ENCODE peak calls at places on chromosomes 4 and X, in eight cellular contexts. One of them, this sample, is unnamed.

GRCh38 chrX:15761564-15762191 is 23.6 kb downstream of the CA5B start:
- DNase-seq in suprapubic skin: no peak
- DNase-seq in A549: peak; percentile 42
- DNase-seq in transverse colon: no peak
- DNase-seq in H1: no peak
- DNase-seq in sigmoid colon: no peak
- DNase-seq in upper lobe of left lung: no peak
- DNase-seq in ovary: no peak
- DNase-seq in this sample: peak; percentile 11

GRCh38 chrX:24148535-24149345 is 789 bp upstream of the ZFX start:
- DNase-seq in sigmoid colon: peak; percentile 70
- DNase-seq in A549: no peak
- DNase-seq in suprapubic skin: no peak
- DNase-seq in H1: no peak
- DNase-seq in upper lobe of left lung: peak; percentile 33
- DNase-seq in transverse colon: no peak
- DNase-seq in ovary: no peak
- DNase-seq in this sample: no peak

GRCh38 chrX:155070038-155070437 is 898 bp downstream of the CMC4 start:
- DNase-seq in transverse colon: no peak
- DNase-seq in upper lobe of left lung: no peak
- DNase-seq in A549: no peak
- DNase-seq in H1: no peak
- DNase-seq in ovary: no peak
- DNase-seq in suprapubic skin: no peak
- DNase-seq in sigmoid colon: no peak
- DNase-seq in this sample: no peak

GRCh38 chr4:5079581-5079980 is 28.3 kb downstream of the STK32B start:
- DNase-seq in transverse colon: no peak
- DNase-seq in ovary: no peak
- DNase-seq in H1: no peak
- DNase-seq in sigmoid colon: no peak
- DNase-seq in suprapubic skin: no peak
- DNase-seq in A549: no peak
- DNase-seq in upper lobe of left lung: no peak
- DNase-seq in this sample: no peak

GRCh38 chr4:25913056-25913850 is 767 bp upstream of the SMIM20 start:
- DNase-seq in sigmoid colon: peak; percentile 76
- DNase-seq in transverse colon: peak; percentile 67
- DNase-seq in suprapubic skin: no peak
- DNase-seq in H1: no peak
- DNase-seq in ovary: peak; percentile 65
- DNase-seq in A549: no peak
- DNase-seq in upper lobe of left lung: peak; percentile 30
- DNase-seq in this sample: no peak

GRCh38 chr4:165198329-165198728 is 9.0 kb upstream of the KLHL2 start:
- DNase-seq in suprapubic skin: no peak
- DNase-seq in upper lobe of left lung: no peak
- DNase-seq in H1: no peak
- DNase-seq in A549: no peak
- DNase-seq in ovary: no peak
- DNase-seq in transverse colon: no peak
- DNase-seq in sigmoid colon: no peak
- DNase-seq in this sample: no peak

GRCh38 chrX:40148439-40149285 is 50.9 kb upstream of the BCOR start:
- DNase-seq in transverse colon: peak; percentile 54
- DNase-seq in A549: no peak
- DNase-seq in upper lobe of left lung: no peak
- DNase-seq in suprapubic skin: no peak
- DNase-seq in sigmoid colon: no peak
- DNase-seq in H1: peak; percentile 45
- DNase-seq in ovary: no peak
- DNase-seq in this sample: no peak

GRCh38 chrX:147741776-147742175 is 169.9 kb upstream of the FMR1 start:
- DNase-seq in ovary: no peak
- DNase-seq in A549: no peak
- DNase-seq in upper lobe of left lung: no peak
- DNase-seq in sigmoid colon: no peak
- DNase-seq in H1: no peak
- DNase-seq in transverse colon: no peak
- DNase-seq in suprapubic skin: no peak
- DNase-seq in this sample: no peak

GRCh38 chr4:71648923-71649322 is 135.0 kb downstream of the GC start:
- DNase-seq in suprapubic skin: no peak
- DNase-seq in upper lobe of left lung: no peak
- DNase-seq in H1: no peak
- DNase-seq in ovary: no peak
- DNase-seq in sigmoid colon: no peak
- DNase-seq in A549: no peak
- DNase-seq in transverse colon: no peak
- DNase-seq in this sample: no peak

DNA sequence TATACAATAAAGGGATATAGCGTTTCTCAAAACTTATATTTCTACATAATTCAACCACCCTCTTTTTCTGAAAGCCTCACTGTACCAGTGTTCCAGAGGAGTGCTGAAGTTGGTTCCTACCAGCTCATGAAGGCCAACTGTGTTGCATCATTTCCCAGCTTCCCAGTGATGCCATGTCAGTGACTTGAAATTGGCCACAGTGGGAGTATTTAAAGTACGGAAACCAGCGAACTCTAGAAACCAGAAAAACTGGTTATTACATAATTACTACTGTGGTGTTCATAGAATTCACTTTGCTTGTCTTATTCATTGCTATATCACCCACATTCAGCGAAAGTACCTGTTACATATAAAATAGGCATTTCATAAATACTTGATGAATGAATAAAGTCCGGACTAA is 135.4 kb downstream of the GC start:
- DNase-seq in H1: no peak
- DNase-seq in sigmoid colon: no peak
- DNase-seq in transverse colon: no peak
- DNase-seq in suprapubic skin: no peak
- DNase-seq in A549: no peak
- DNase-seq in upper lobe of left lung: peak; percentile 36
- DNase-seq in ovary: no peak
- DNase-seq in this sample: no peak
- H3K27ac ChIP-seq in H1: no peak overlapping the region
- H3K27ac ChIP-seq in sigmoid colon: no peak overlapping the region
- H3K27ac ChIP-seq in transverse colon: no peak overlapping the region
- H3K27ac ChIP-seq in suprapubic skin: no peak overlapping the region
- H3K27ac ChIP-seq in A549: no peak overlapping the region
- H3K27ac ChIP-seq in upper lobe of left lung: no peak overlapping the region
- H3K27ac ChIP-seq in ovary: no peak overlapping the region
- H3K27ac ChIP-seq in this sample: no peak overlapping the region

GRCh38 chrX:4379071-4379470 is 665.6 kb upstream of the PRKX start:
- DNase-seq in A549: no peak
- DNase-seq in transverse colon: no peak
- DNase-seq in sigmoid colon: no peak
- DNase-seq in suprapubic skin: no peak
- DNase-seq in ovary: no peak
- DNase-seq in H1: no peak
- DNase-seq in upper lobe of left lung: no peak
- DNase-seq in this sample: no peak
- TF ChIP-seq EP300 in A549: no peak
- TF ChIP-seq EP300 in transverse colon: no peak
- TF ChIP-seq EP300 in sigmoid colon: no peak
- TF ChIP-seq EP300 in suprapubic skin: no peak
- TF ChIP-seq EP300 in ovary: no peak
- TF ChIP-seq EP300 in H1: no peak
- TF ChIP-seq EP300 in upper lobe of left lung: no peak
- TF ChIP-seq EP300 in this sample: no peak

GRCh38 chr4:74037076-74037475 is 1.4 kb downstream of the CXCL3 start:
- DNase-seq in transverse colon: no peak
- DNase-seq in upper lobe of left lung: no peak
- DNase-seq in suprapubic skin: no peak
- DNase-seq in sigmoid colon: no peak
- DNase-seq in H1: no peak
- DNase-seq in ovary: no peak
- DNase-seq in A549: no peak
- DNase-seq in this sample: no peak

GRCh38 chr4:74041418-74041817 is 2.9 kb upstream of the CXCL3 start:
- DNase-seq in sigmoid colon: no peak
- DNase-seq in suprapubic skin: no peak
- DNase-seq in A549: no peak
- DNase-seq in transverse colon: no peak
- DNase-seq in ovary: no peak
- DNase-seq in H1: no peak
- DNase-seq in upper lobe of left lung: no peak
- DNase-seq in this sample: no peak

GRCh38 chr4:74039065-74039763 is 725 bp upstream of the CXCL3 start:
- DNase-seq in ovary: no peak
- DNase-seq in suprapubic skin: no peak
- DNase-seq in upper lobe of left lung: no peak
- DNase-seq in H1: no peak
- DNase-seq in sigmoid colon: no peak
- DNase-seq in transverse colon: no peak
- DNase-seq in A549: no peak
- DNase-seq in this sample: no peak

GRCh38 chr4:74042681-74043080 is 4.2 kb upstream of the CXCL3 start:
- DNase-seq in suprapubic skin: no peak
- DNase-seq in upper lobe of left lung: no peak
- DNase-seq in H1: no peak
- DNase-seq in ovary: no peak
- DNase-seq in A549: no peak
- DNase-seq in sigmoid colon: no peak
- DNase-seq in transverse colon: peak; percentile 43
- DNase-seq in this sample: no peak

GRCh38 chr4:74038161-74039064 is at the start of gene CXCL3:
- DNase-seq in sigmoid colon: peak; percentile 79
- DNase-seq in A549: peak; percentile 46
- DNase-seq in ovary: peak; percentile 62
- DNase-seq in H1: peak; percentile 88
- DNase-seq in upper lobe of left lung: peak; percentile 90
- DNase-seq in suprapubic skin: peak; percentile 79
- DNase-seq in transverse colon: peak; percentile 86
- DNase-seq in this sample: peak; percentile 35
- TF ChIP-seq POLR2A in sigmoid colon: no peak
- TF ChIP-seq POLR2A in A549: no peak
- TF ChIP-seq POLR2A in ovary: no peak
- TF ChIP-seq POLR2A in H1: no peak
- TF ChIP-seq POLR2A in upper lobe of left lung: peak; percentile 8
- TF ChIP-seq POLR2A in suprapubic skin: no peak
- TF ChIP-seq POLR2A in transverse colon: peak; percentile 54
- TF ChIP-seq POLR2A in this sample: peak; percentile 12

GRCh38 chr4:114226968-114227760 is 247.7 kb upstream of the ARSJ start:
- DNase-seq in transverse colon: no peak
- DNase-seq in sigmoid colon: no peak
- DNase-seq in ovary: no peak
- DNase-seq in upper lobe of left lung: no peak
- DNase-seq in suprapubic skin: no peak
- DNase-seq in A549: no peak
- DNase-seq in H1: no peak
- DNase-seq in this sample: no peak
- H3K27ac ChIP-seq in transverse colon: no peak overlapping the region
- H3K27ac ChIP-seq in sigmoid colon: peak overlapping the region; percentile 57
- H3K27ac ChIP-seq in ovary: no peak overlapping the region
- H3K27ac ChIP-seq in upper lobe of left lung: no peak overlapping the region
- H3K27ac ChIP-seq in suprapubic skin: no peak overlapping the region
- H3K27ac ChIP-seq in A549: no peak overlapping the region
- H3K27ac ChIP-seq in H1: no peak overlapping the region
- H3K27ac ChIP-seq in this sample: no peak overlapping the region

GRCh38 chr4:77619408-77619807 is 13.8 kb downstream of the CXCL13 start:
- DNase-seq in suprapubic skin: no peak
- DNase-seq in ovary: no peak
- DNase-seq in upper lobe of left lung: no peak
- DNase-seq in H1: no peak
- DNase-seq in A549: no peak
- DNase-seq in transverse colon: no peak
- DNase-seq in sigmoid colon: no peak
- DNase-seq in this sample: no peak
- TF ChIP-seq EP300 in suprapubic skin: no peak
- TF ChIP-seq EP300 in ovary: no peak
- TF ChIP-seq EP300 in upper lobe of left lung: no peak
- TF ChIP-seq EP300 in H1: no peak
- TF ChIP-seq EP300 in A549: no peak
- TF ChIP-seq EP300 in transverse colon: no peak
- TF ChIP-seq EP300 in sigmoid colon: no peak
- TF ChIP-seq EP300 in this sample: no peak

DNA sequence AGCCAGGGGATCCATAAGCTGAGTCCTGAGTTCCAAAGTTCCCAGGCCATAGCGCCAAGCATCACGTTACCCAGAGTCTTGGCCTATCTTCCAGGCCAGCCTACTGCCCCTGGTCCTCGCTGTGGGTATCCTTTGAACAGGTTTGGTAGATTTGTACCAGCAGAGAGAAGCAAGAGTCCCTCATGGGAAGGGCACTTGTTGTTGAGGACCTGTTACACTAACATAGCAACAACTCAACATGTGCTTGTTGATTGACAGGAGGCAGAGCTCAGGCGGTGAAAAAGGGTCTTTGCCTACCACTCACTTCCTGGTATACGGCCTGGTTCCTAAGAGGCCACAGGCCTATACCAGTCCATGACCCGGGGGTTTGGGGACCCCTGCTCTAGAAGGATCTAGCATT is 138.4 kb downstream of the RASL11B start:
- DNase-seq in upper lobe of left lung: no peak
- DNase-seq in H1: no peak
- DNase-seq in sigmoid colon: no peak
- DNase-seq in suprapubic skin: no peak
- DNase-seq in transverse colon: no peak
- DNase-seq in A549: no peak
- DNase-seq in ovary: no peak
- DNase-seq in this sample: no peak
- TF ChIP-seq POLR2A in upper lobe of left lung: no peak
- TF ChIP-seq POLR2A in H1: no peak
- TF ChIP-seq POLR2A in sigmoid colon: no peak
- TF ChIP-seq POLR2A in suprapubic skin: no peak
- TF ChIP-seq POLR2A in transverse colon: no peak
- TF ChIP-seq POLR2A in A549: no peak
- TF ChIP-seq POLR2A in ovary: no peak
- TF ChIP-seq POLR2A in this sample: no peak

DNA sequence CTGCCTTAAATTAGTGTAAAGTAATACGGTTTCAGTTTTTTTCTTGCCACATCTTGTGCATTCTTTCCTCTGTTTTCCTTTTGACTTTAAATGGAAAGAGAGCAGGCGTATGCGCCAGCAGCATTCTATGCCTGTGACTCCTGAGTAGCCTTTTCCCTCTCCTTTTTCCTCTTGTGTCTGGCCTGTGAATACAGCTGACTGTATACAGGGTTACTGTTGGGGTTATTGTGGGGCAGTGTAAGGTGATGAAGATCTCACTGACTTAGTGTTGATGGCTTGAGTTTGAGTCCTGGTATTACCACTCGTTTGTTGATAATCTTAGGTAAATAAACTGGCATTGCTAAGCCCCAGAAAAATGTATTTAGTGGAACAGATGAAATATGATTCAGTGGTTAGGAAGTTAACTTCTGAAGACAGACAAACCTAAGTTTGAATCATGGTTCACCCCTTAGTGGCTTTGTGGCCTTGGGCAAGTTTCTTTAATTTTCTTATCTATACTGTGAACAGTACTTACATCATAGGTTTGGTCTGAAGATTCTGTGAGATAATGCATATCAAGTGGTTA is 105.1 kb downstream of the FNIP2 start:
- DNase-seq in transverse colon: no peak
- DNase-seq in A549: peak; percentile 17
- DNase-seq in H1: no peak
- DNase-seq in ovary: no peak
- DNase-seq in upper lobe of left lung: no peak
- DNase-seq in sigmoid colon: no peak
- DNase-seq in suprapubic skin: no peak
- DNase-seq in this sample: no peak
- H3K27ac ChIP-seq in transverse colon: no peak overlapping the region
- H3K27ac ChIP-seq in A549: peak overlapping the region; percentile 68
- H3K27ac ChIP-seq in H1: peak overlapping the region; percentile 4
- H3K27ac ChIP-seq in ovary: no peak overlapping the region
- H3K27ac ChIP-seq in upper lobe of left lung: no peak overlapping the region
- H3K27ac ChIP-seq in sigmoid colon: no peak overlapping the region
- H3K27ac ChIP-seq in suprapubic skin: no peak overlapping the region
- H3K27ac ChIP-seq in this sample: no peak overlapping the region

This sample was measured in tibial nerve.